ENCODE peak calls at places on chromosomes 1 and 21, in five cellular contexts. X is HepG2, J is endothelial cell of umbilical vein, V is HCT116, E is K562. S is an unnamed sample.

GRCh38 chr21:29477941-29478340 is 179.2 kb downstream of the BACH1 start:
- DNase-seq in X (no peak), J (no peak), V (no peak), E (no peak), S (no peak)

GRCh38 chr21:26845066-26845749 is at the start of gene ADAMTS1:
- DNase-seq in X (peak; percentile 4), J (peak; percentile 77), V (no peak), E (no peak), S (no peak)

GRCh38 chr1:173485401-173485800 is 8.3 kb downstream of the PRDX6 start:
- DNase-seq in X (no peak), J (no peak), V (no peak), E (no peak), S (no peak)

GRCh38 chr1:174114788-174115448 is 44.4 kb upstream of the RABGAP1L start:
- DNase-seq in X (peak; percentile 83), J (peak; percentile 48), V (peak; percentile 67), E (peak; percentile 61), S (no peak)

GRCh38 chr1:9728451-9729295 is 77.1 kb downstream of the PIK3CD start:
- DNase-seq in X (no peak), J (no peak), V (no peak), E (no peak), S (no peak)

GRCh38 chr1:5379176-5379759 is 613.0 kb downstream of the NPHP4 start:
- DNase-seq in X (no peak), J (no peak), V (no peak), E (no peak), S (no peak)

GRCh38 chr1:234716907-234717375 is 107.0 kb upstream of the IRF2BP2 start:
- DNase-seq in X (peak; percentile 81), J (no peak), V (no peak), E (no peak), S (no peak)

GRCh38 chr21:29187939-29188338 is 57.5 kb downstream of the MAP3K7CL start:
- DNase-seq in X (peak; percentile 66), J (peak; percentile 96), V (peak; percentile 59), E (no peak), S (no peak)

GRCh38 chr1:116777831-116778830 is 23.9 kb downstream of the CD2 start:
- DNase-seq in X (peak; percentile 43), J (no peak), V (no peak), E (no peak), S (no peak)

GRCh38 chr1:200147094-200147493 is 119.6 kb downstream of the NR5A2 start:
- DNase-seq in X (no peak), J (no peak), V (no peak), E (no peak), S (no peak)

GRCh38 chr1:237309595-237310118 is 267.7 kb downstream of the RYR2 start:
- DNase-seq in X (no peak), J (no peak), V (no peak), E (no peak), S (no peak)

GRCh38 chr1:192448026-192448578 is 127.5 kb upstream of the RGS1 start:
- DNase-seq in X (no peak), J (no peak), V (no peak), E (no peak), S (no peak)

GRCh38 chr1:206770531-206771352 is at the start of gene IL19:
- DNase-seq in X (no peak), J (no peak), V (no peak), E (no peak), S (no peak)

GRCh38 chr1:210239295-210240155 is 6.9 kb downstream of the SERTAD4 start:
- DNase-seq in X (peak; percentile 16), J (peak; percentile 92), V (peak; percentile 28), E (no peak), S (no peak)

DNA sequence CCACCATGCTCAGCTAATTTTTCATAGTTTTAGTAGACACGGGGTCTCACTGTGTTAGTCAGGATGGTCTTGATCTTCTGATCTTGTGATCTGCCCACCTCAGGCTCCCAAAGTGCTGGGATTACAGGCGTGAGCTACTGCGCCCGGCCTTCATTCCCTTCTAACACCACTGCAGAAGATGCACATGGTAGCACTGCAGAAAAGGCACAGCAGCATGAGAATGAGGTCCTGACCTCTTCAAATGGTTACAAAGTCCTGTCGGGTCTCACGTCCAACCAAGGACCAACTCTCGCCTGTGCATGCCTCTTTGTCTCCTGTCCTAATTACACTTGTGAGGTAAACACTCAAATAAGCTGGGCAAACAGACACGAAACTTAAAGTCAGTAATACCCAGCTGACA is 83.0 kb upstream of the GCLM start:
- DNase-seq in X (no peak), J (no peak), V (no peak), E (no peak), S (no peak)
- H2AFZ ChIP-seq in X (no peak overlapping the region), J (no peak overlapping the region), V (no peak overlapping the region), E (no peak overlapping the region), S (no peak overlapping the region)

GRCh38 chr1:32330558-32331127 is 5.4 kb downstream of the MARCKSL1 start:
- DNase-seq in X (no peak), J (no peak), V (no peak), E (no peak), S (no peak)

GRCh38 chr1:32331549-32331948 is 4.5 kb downstream of the MARCKSL1 start:
- DNase-seq in X (no peak), J (no peak), V (no peak), E (no peak), S (no peak)

GRCh38 chr1:32333251-32333963 is 2.6 kb downstream of the MARCKSL1 start:
- DNase-seq in X (no peak), J (no peak), V (no peak), E (no peak), S (no peak)

GRCh38 chr1:32334274-32334861 is 1.7 kb downstream of the MARCKSL1 start:
- DNase-seq in X (no peak), J (no peak), V (no peak), E (peak; percentile 35), S (no peak)

GRCh38 chr1:32332290-32333079 is 3.5 kb downstream of the MARCKSL1 start:
- DNase-seq in X (no peak), J (no peak), V (no peak), E (no peak), S (no peak)
- TF ChIP-seq POLR2AphosphoS5 in X (peak; percentile 15), J (peak; percentile 19), V (no peak), E (peak; percentile 51), S (peak; percentile 81)

DNA sequence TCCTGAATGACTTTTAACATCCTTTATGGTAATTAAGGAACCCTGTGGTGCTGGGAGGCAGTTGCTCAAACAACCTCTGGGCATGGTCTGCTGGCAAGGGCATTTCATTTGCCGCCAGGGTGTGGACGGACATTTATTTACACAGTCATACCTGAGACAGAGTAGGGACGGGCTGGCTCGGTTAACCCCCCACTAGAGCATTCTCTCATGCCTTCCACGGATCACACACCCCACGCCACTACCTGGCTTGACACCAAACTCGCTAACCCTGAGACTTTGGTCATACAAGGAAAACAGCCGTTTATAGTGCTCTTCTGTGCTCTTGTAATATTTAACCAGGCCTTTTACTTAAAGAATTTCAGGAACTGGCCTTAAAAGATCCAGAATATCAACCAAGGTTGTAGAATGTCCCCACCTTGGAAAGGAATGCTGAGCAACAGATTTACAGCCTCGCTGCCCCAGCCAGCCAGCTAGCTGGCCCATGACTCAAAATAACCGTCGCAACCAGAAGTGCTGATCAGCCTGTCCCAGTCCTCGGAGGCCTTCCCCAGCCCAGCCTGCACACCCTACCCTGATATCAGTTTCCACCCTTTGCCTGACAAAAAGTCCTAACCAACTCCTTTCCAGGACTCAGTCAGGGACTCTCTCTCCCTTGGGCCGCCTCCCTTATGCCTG is 6.5 kb upstream of the PDXK start:
- DNase-seq in X (no peak), J (no peak), V (peak; percentile 72), E (no peak), S (no peak)
- H2AFZ ChIP-seq in X (no peak overlapping the region), J (no peak overlapping the region), V (peak overlapping the region; percentile 20), E (peak overlapping the region; percentile 51), S (no peak overlapping the region)

GRCh38 chr1:43147625-43148319 is 24.3 kb downstream of the EBNA1BP2 start:
- DNase-seq in X (peak; percentile 6), J (peak; percentile 80), V (peak; percentile 26), E (peak; percentile 67), S (no peak)
- TF ChIP-seq POLR2AphosphoS5 in X (no peak), J (no peak), V (no peak), E (no peak), S (no peak)

GRCh38 chr1:218217040-218217439 is 68.1 kb upstream of the RRP15 start:
- DNase-seq in X (no peak), J (no peak), V (no peak), E (no peak), S (no peak)
- H2AFZ ChIP-seq in X (no peak overlapping the region), J (no peak overlapping the region), V (no peak overlapping the region), E (no peak overlapping the region), S (no peak overlapping the region)

GRCh38 chr1:91889717-91890459 is 3.9 kb upstream of the TGFBR3 start:
- DNase-seq in X (peak; percentile 32), J (peak; percentile 44), V (no peak), E (no peak), S (no peak)

GRCh38 chr1:91895832-91896556 is 10.0 kb upstream of the TGFBR3 start:
- DNase-seq in X (no peak), J (no peak), V (no peak), E (no peak), S (no peak)

GRCh38 chr1:91894036-91894761 is 8.2 kb upstream of the TGFBR3 start:
- DNase-seq in X (no peak), J (no peak), V (no peak), E (no peak), S (no peak)

GRCh38 chr1:91891969-91892368 is 6.0 kb upstream of the TGFBR3 start:
- DNase-seq in X (no peak), J (no peak), V (no peak), E (no peak), S (no peak)

DNA sequence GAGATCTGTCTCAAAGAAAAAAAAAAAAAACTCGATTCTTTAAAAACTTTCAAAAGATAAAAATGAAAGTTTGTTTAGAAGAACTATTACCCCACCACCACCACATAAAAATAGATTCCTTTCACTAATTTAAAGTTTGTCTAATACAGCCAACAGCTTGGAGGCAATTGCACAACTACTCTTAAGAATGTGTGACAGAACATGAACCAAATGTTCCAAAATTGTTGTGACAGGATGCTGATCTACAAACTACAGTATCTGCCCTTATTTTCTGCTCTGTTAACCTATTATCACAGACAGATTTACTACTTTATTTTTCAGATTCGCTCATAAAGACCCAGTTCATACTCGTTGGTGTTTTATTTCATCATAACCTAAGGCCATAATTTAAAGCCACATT is 5.5 kb upstream of the TGFBR3 start:
- DNase-seq in X (no peak), J (no peak), V (no peak), E (no peak), S (no peak)
- TF ChIP-seq POLR2AphosphoS5 in X (no peak), J (no peak), V (no peak), E (no peak), S (no peak)

GRCh38 chr21:33584455-33584854 is 4.0 kb downstream of the DONSON start:
- DNase-seq in X (no peak), J (no peak), V (no peak), E (peak; percentile 33), S (no peak)

GRCh38 chr21:33588485-33589335 is at the start of gene DONSON:
- DNase-seq in X (peak; percentile 89), J (peak; percentile 89), V (peak; percentile 35), E (peak; percentile 100), S (peak; percentile 31)

GRCh38 chr21:33587792-33588484 is 546 bp downstream of the DONSON start:
- DNase-seq in X (no peak), J (peak; percentile 51), V (no peak), E (no peak), S (no peak)

GRCh38 chr21:33586927-33587326 is 1.6 kb downstream of the DONSON start:
- DNase-seq in X (no peak), J (no peak), V (no peak), E (no peak), S (no peak)
- H2AFZ ChIP-seq in X (no peak overlapping the region), J (no peak overlapping the region), V (no peak overlapping the region), E (no peak overlapping the region), S (no peak overlapping the region)